ENCODE peak calls at places on chromosomes 12 and 14, in ten cellular contexts. G is ascending aorta, A is HFF-Myc, S is breast epithelium, F is K562, N is heart left ventricle, U is heart right ventricle, K is neural progenitor cell, M is choroid plexus epithelial cell, C is natural killer cell. V is an unnamed sample.

GRCh38 chr14:93700928-93701327 is 87.4 kb downstream of the PRIMA1 start:
- DNase-seq in A (no peak), S (no peak), N (no peak), G (no peak), M (no peak), F (no peak), U (no peak), C (no peak), K (no peak), V (no peak)

GRCh38 chr12:70660620-70661219 is 23.5 kb upstream of the PTPRB start:
- DNase-seq in S (no peak), N (peak), U (peak), F (peak), G (no peak), C (peak), A (peak), K (no peak), M (peak), V (peak)

GRCh38 chr12:131507881-131508280 is 203.0 kb upstream of the SFSWAP start:
- DNase-seq in C (no peak), F (no peak), U (no peak), S (no peak), K (no peak), A (no peak), G (no peak), N (no peak), M (no peak), V (no peak)

GRCh38 chr12:117063162-117063911 is 35.9 kb downstream of the TESC start:
- DNase-seq in U (no peak), K (no peak), N (peak), G (peak), M (no peak), C (peak), S (no peak), F (no peak), A (no peak), V (no peak)

GRCh38 chr12:15772405-15773018 is 16.7 kb downstream of the EPS8 start:
- DNase-seq in S (no peak), N (no peak), K (peak), G (no peak), C (no peak), A (no peak), U (no peak), F (no peak), M (peak), V (no peak)

GRCh38 chr14:104442107-104442551 is 137.4 kb upstream of the C14orf180 start:
- DNase-seq in U (no peak), N (no peak), M (no peak), F (no peak), S (peak), A (no peak), K (no peak), G (peak), C (no peak), V (no peak)

GRCh38 chr12:11787437-11787836 is 138.0 kb downstream of the ETV6 start:
- DNase-seq in S (no peak), N (no peak), F (no peak), K (no peak), A (no peak), C (no peak), U (no peak), G (no peak), M (no peak), V (no peak)

GRCh38 chr12:51888316-51889215 is 663 bp downstream of the ANKRD33 start:
- DNase-seq in M (no peak), G (no peak), F (no peak), U (no peak), K (no peak), N (no peak), C (no peak), S (no peak), A (no peak), V (no peak)

GRCh38 chr14:56172571-56172971 is 54.4 kb downstream of the PELI2 start:
- DNase-seq in N (no peak), F (no peak), K (no peak), G (no peak), A (no peak), M (peak), C (no peak), U (no peak), S (no peak), V (peak)

GRCh38 chr12:84689638-84690037 is 223.0 kb downstream of the SLC6A15 start:
- DNase-seq in S (no peak), K (no peak), A (no peak), U (no peak), N (no peak), C (no peak), M (no peak), F (no peak), G (no peak), V (no peak)

GRCh38 chr12:20463920-20464524 is 95.7 kb downstream of the PDE3A start:
- DNase-seq in C (no peak), U (no peak), A (no peak), N (no peak), G (no peak), M (peak), F (no peak), K (peak), S (no peak), V (no peak)

GRCh38 chr12:26369588-26369987 is 174.2 kb downstream of the SSPN start:
- DNase-seq in N (no peak), M (peak), K (peak), A (peak), F (peak), U (no peak), C (no peak), S (no peak), G (no peak), V (peak)

GRCh38 chr14:53943751-53944083 is 12.9 kb downstream of the BMP4 start:
- DNase-seq in S (no peak), U (no peak), F (no peak), M (no peak), A (no peak), C (no peak), G (no peak), K (no peak), N (no peak), V (no peak)

GRCh38 chr12:2047752-2048151 is 5.0 kb upstream of the CACNA1C start:
- DNase-seq in G (no peak), S (no peak), N (no peak), U (no peak), K (no peak), F (no peak), C (no peak), M (no peak), A (no peak), V (no peak)

GRCh38 chr12:46357438-46358324 is 14.9 kb downstream of the SLC38A2 start:
- DNase-seq in C (no peak), N (no peak), U (no peak), S (no peak), F (no peak), G (no peak), A (peak), M (peak), K (no peak), V (peak)

GRCh38 chr14:75123991-75124390 is 2.9 kb downstream of the NEK9 start:
- DNase-seq in M (peak), G (no peak), N (no peak), K (no peak), A (peak), S (no peak), U (no peak), F (peak), C (no peak), V (no peak)

GRCh38 chr12:121748571-121749265 is 36.2 kb downstream of the TMEM120B start:
- DNase-seq in M (peak), C (no peak), A (peak), N (peak), F (peak), S (no peak), K (peak), U (no peak), G (no peak), V (no peak)

GRCh38 chr12:25495336-25496097 is 57.6 kb downstream of the LMNTD1 start:
- DNase-seq in N (no peak), F (no peak), M (peak), S (no peak), G (no peak), K (no peak), C (no peak), U (no peak), A (peak), V (peak)

GRCh38 chr12:3920378-3921141 is 47.4 kb upstream of the PARP11 start:
- DNase-seq in A (no peak), S (no peak), U (no peak), K (no peak), C (no peak), N (no peak), F (no peak), M (peak), G (no peak), V (no peak)

GRCh38 chr12:98228619-98229538 is 286.5 kb upstream of the TMPO start:
- DNase-seq in M (no peak), G (no peak), A (no peak), F (no peak), N (no peak), S (no peak), U (no peak), C (no peak), K (no peak), V (no peak)

GRCh38 chr14:89391123-89391522 is 25.9 kb downstream of the FOXN3 start:
- DNase-seq in G (no peak), M (peak), N (no peak), C (no peak), A (no peak), S (no peak), U (no peak), K (no peak), F (no peak), V (no peak)

GRCh38 chr12:116880817-116881324 is 370 bp downstream of the HRK start:
- DNase-seq in G (no peak), M (peak), C (no peak), N (peak), K (peak), U (peak), A (no peak), S (no peak), F (peak), V (no peak)

GRCh38 chr12:39427360-39427808 is 15.5 kb downstream of the KIF21A start:
- DNase-seq in C (no peak), F (no peak), G (no peak), N (no peak), A (no peak), M (no peak), U (no peak), S (no peak), K (no peak), V (no peak)

GRCh38 chr14:80216818-80217217 is 5.5 kb upstream of the DIO2 start:
- DNase-seq in N (no peak), A (no peak), C (no peak), U (no peak), M (peak), F (no peak), K (no peak), S (no peak), G (no peak), V (no peak)

GRCh38 chr12:131574397-131574775 is 136.5 kb upstream of the SFSWAP start:
- DNase-seq in M (no peak), A (no peak), N (no peak), F (no peak), U (no peak), C (no peak), S (no peak), K (no peak), G (no peak), V (no peak)

DNA sequence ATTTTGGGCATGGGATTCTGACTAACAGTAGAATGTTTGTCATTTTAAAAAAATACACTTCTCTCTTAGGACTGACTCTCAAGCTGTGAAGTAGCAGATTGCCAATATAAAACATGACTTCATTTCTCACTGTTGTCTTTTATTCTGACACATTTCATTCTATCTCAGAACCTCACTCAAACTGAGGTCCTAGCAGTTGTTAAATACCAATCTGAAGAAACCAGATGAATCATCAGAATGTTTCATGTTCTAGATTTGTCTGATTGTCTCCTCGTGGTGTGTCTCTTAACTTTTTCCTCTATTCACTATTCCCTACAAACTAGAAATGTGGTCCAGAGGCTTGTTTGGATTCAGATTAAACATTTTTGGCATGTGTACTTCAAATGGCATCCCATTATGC is 276.4 kb upstream of the NPAS3 start:
- DNase-seq in G (no peak), K (no peak), F (no peak), U (no peak), S (no peak), N (no peak), A (no peak), M (peak), C (no peak), V (no peak)
- TF ChIP-seq CTCF in G (no peak), K (no peak), F (no peak), U (no peak), S (no peak), N (no peak), A (no peak), M (no peak), C (no peak), V (no peak)

GRCh38 chr12:74365178-74365964 is 172.3 kb upstream of the ATXN7L3B start:
- DNase-seq in C (no peak), U (no peak), F (peak), M (peak), G (no peak), S (no peak), N (no peak), K (peak), A (no peak), V (peak)
- TF ChIP-seq CTCF in C (no peak), U (no peak), F (peak), M (peak), G (no peak), S (no peak), N (no peak), K (peak), A (peak), V (peak)

GRCh38 chr14:67618617-67619063 is 1.1 kb upstream of the ARG2 start:
- DNase-seq in G (no peak), U (no peak), F (peak), C (peak), A (peak), K (peak), M (peak), S (no peak), N (no peak), V (peak)

GRCh38 chr14:67623114-67623513 is 3.4 kb downstream of the ARG2 start:
- DNase-seq in G (peak), F (no peak), K (no peak), S (no peak), M (peak), C (no peak), N (no peak), A (no peak), U (no peak), V (no peak)

GRCh38 chr14:67620217-67620789 is 583 bp downstream of the ARG2 start:
- DNase-seq in M (peak), A (no peak), G (peak), U (peak), F (no peak), N (no peak), S (peak), K (peak), C (no peak), V (no peak)

GRCh38 chr14:67622675-67623074 is 3.0 kb downstream of the ARG2 start:
- DNase-seq in K (peak), U (no peak), M (peak), G (peak), F (peak), S (no peak), N (no peak), C (no peak), A (peak), V (no peak)

GRCh38 chr14:67619446-67620216 is at the start of gene ARG2:
- DNase-seq in A (peak), F (peak), M (peak), C (peak), S (peak), N (peak), U (peak), G (peak), K (peak), V (peak)
- TF ChIP-seq CTCF in A (no peak), F (no peak), M (no peak), C (no peak), S (no peak), N (no peak), U (peak), G (no peak), K (no peak), V (no peak)

DNA sequence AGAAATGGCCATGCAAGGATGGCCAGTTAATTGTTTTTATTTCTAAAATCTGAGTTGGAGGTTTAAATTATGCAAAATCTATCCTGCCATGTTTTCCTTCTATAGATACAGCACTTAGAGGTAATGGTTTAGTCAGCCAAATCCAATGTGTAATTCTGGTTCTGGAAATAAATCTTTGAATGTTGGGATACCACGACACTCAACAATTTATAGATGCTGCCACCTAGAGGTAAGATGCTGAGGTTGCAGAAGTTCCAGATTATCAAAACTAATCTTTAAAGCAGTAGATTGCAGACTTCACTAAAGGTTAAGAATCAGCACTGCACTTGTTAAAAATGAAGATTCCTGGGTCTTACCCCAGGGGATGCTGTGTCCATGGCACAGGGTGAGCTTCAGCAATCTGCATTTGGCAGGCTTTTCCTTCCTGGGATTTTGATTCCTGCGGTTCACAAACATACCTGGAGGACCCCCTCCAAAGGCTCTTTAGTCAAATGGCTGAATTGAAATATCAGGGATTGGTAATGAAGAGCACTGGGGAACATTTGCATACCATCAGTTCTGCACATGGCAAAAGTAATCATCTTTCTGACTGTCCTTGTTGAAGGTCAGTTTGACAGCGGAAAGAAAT is 53.4 kb upstream of the ANO4 start:
- DNase-seq in S (no peak), G (no peak), F (peak), C (no peak), M (peak), U (no peak), K (peak), N (no peak), A (peak), V (no peak)
- TF ChIP-seq CTCF in S (no peak), G (peak), F (peak), C (peak), M (peak), U (peak), K (peak), N (peak), A (peak), V (peak)

GRCh38 chr14:106308839-106309389 is 782.5 kb downstream of the TMEM121 start:
- DNase-seq in K (peak), N (no peak), C (peak), M (peak), S (no peak), U (peak), F (peak), G (no peak), A (no peak), V (no peak)
- TF ChIP-seq CTCF in K (peak), N (peak), C (peak), M (peak), S (no peak), U (peak), F (peak), G (peak), A (peak), V (no peak)

GRCh38 chr12:9707864-9708808 is 24.8 kb downstream of the CLECL1 start:
- DNase-seq in G (no peak), M (peak), A (peak), U (peak), F (peak), S (no peak), C (peak), N (peak), K (peak), V (peak)
- TF ChIP-seq CTCF in G (peak), M (peak), A (peak), U (peak), F (peak), S (peak), C (peak), N (peak), K (peak), V (peak)

V was measured in AG09319.